ENCODE peak calls at places on chromosome 17, in six cellular contexts. A, P, Q, Y, C and X are unnamed samples.

GRCh38 chr17:67385122-67385988 is 8.3 kb downstream of the PITPNC1 start:
- DNase-seq in C (no peak), P (no peak), A (no peak), Y (no peak), Q (no peak), X (no peak)

GRCh38 chr17:63780507-63780906 is 6.5 kb downstream of the DDX42 start:
- DNase-seq in C (no peak), Q (no peak), A (no peak), P (no peak), Y (no peak), X (no peak)

GRCh38 chr17:70879389-70879788 is 710.1 kb downstream of the KCNJ2 start:
- DNase-seq in Q (no peak), A (no peak), C (no peak), P (no peak), Y (no peak), X (no peak)

GRCh38 chr17:63523256-63523869 is at the start of gene KCNH6:
- DNase-seq in C (no peak), A (no peak), P (no peak), Y (no peak), Q (no peak), X (no peak)

GRCh38 chr17:78993981-78994671 is 14.4 kb upstream of the LGALS3BP start:
- DNase-seq in Y (no peak), Q (no peak), A (no peak), C (no peak), P (no peak), X (no peak)

GRCh38 chr17:17757391-17757791 is 76.1 kb downstream of the RAI1 start:
- DNase-seq in P (peak), Q (no peak), Y (no peak), C (no peak), A (no peak), X (no peak)

GRCh38 chr17:39623356-39623950 is 3.3 kb upstream of the PPP1R1B start:
- DNase-seq in P (peak), Q (peak), A (peak), Y (peak), C (peak), X (peak)

GRCh38 chr17:31269597-31269996 is 27.4 kb downstream of the OMG start:
- DNase-seq in Y (no peak), Q (peak), A (no peak), P (no peak), C (no peak), X (peak)

GRCh38 chr17:79984877-79985276 is 50.8 kb downstream of the TBC1D16 start:
- DNase-seq in A (no peak), C (no peak), P (no peak), Q (no peak), Y (no peak), X (no peak)

GRCh38 chr17:38551121-38551520 is 54.6 kb downstream of the SRCIN1 start:
- DNase-seq in Y (no peak), C (no peak), P (no peak), A (no peak), Q (no peak), X (no peak)

GRCh38 chr17:63645775-63646491 is 23.7 kb downstream of the MAP3K3 start:
- DNase-seq in A (no peak), C (no peak), Y (no peak), Q (no peak), P (no peak), X (no peak)

GRCh38 chr17:81491761-81492160 is 20.8 kb downstream of the ACTG1 start:
- DNase-seq in A (no peak), C (no peak), Y (no peak), Q (no peak), P (no peak), X (peak)

GRCh38 chr17:78717431-78717980 is 64.6 kb downstream of the CYTH1 start:
- DNase-seq in Q (peak), P (no peak), A (no peak), Y (no peak), C (no peak), X (no peak)

GRCh38 chr17:76276461-76277299 is 11.5 kb downstream of the UBALD2 start:
- DNase-seq in Y (no peak), Q (no peak), P (no peak), C (no peak), A (no peak), X (no peak)

GRCh38 chr17:50157891-50158290 is 7.4 kb upstream of the PPP1R9B start:
- DNase-seq in P (no peak), Y (peak), C (no peak), Q (no peak), A (no peak), X (no peak)

GRCh38 chr17:46865100-46865499 is 13.7 kb downstream of the WNT9B start:
- DNase-seq in P (no peak), A (no peak), C (no peak), Y (no peak), Q (no peak), X (no peak)

GRCh38 chr17:76139261-76139752 is 1.7 kb downstream of the FOXJ1 start:
- DNase-seq in Y (no peak), A (no peak), P (no peak), C (no peak), Q (no peak), X (no peak)

GRCh38 chr17:63382826-63383225 is 63.3 kb downstream of the CYB561 start:
- DNase-seq in C (no peak), P (no peak), Y (no peak), Q (no peak), A (no peak), X (no peak)

GRCh38 chr17:38733315-38734234 is 3.4 kb downstream of the CISD3 start:
- DNase-seq in C (no peak), P (no peak), Q (peak), A (no peak), Y (no peak), X (no peak)

GRCh38 chr17:34015253-34015652 is 239.8 kb upstream of the CCL2 start:
- DNase-seq in P (no peak), C (no peak), Y (no peak), Q (no peak), A (no peak), X (no peak)